ENCODE peak calls at places on chromosomes 6 and 20, in ten cellular contexts. L, W, T, N, E, A, S, Z, D and F are unnamed samples. For H3K27me3, the result is how much of the 10 kb centered on the place peaks cover.

GRCh38 chr6:75602897-75603395 is 1.3 kb downstream of the SENP6 start:
- DNase-seq in Z (no peak), A (peak), D (no peak), E (peak), T (no peak), W (no peak), N (no peak), L (no peak), S (peak), F (no peak)

GRCh38 chr6:126056355-126057004 is 70.1 kb downstream of the TRMT11 start:
- DNase-seq in S (no peak), T (no peak), N (no peak), Z (no peak), W (no peak), E (no peak), D (no peak), A (no peak), L (no peak), F (no peak)

GRCh38 chr6:683742-684440 is 9.0 kb downstream of the EXOC2 start:
- DNase-seq in Z (peak), A (peak), L (peak), D (peak), W (no peak), T (peak), E (peak), S (no peak), N (no peak), F (no peak)

GRCh38 chr20:10649817-10650200 is 24.0 kb downstream of the JAG1 start:
- DNase-seq in L (no peak), T (no peak), D (no peak), N (no peak), S (no peak), Z (no peak), A (no peak), E (no peak), W (no peak), F (no peak)

GRCh38 chr6:22545051-22545450 is 24.3 kb upstream of the HDGFL1 start:
- DNase-seq in N (no peak), W (no peak), Z (no peak), T (no peak), L (no peak), A (no peak), S (no peak), E (no peak), D (no peak), F (no peak)

GRCh38 chr6:148192310-148192709 is 150.3 kb upstream of the SASH1 start:
- DNase-seq in T (no peak), S (peak), A (no peak), N (no peak), D (peak), E (no peak), L (no peak), Z (no peak), W (no peak), F (no peak)

GRCh38 chr6:101853226-101853625 is 459.7 kb downstream of the GRIK2 start:
- DNase-seq in N (no peak), W (no peak), A (no peak), L (no peak), E (no peak), Z (no peak), S (no peak), T (no peak), D (no peak), F (no peak)

GRCh38 chr20:389220-389619 is 8.7 kb downstream of the TRIB3 start:
- DNase-seq in D (no peak), W (no peak), S (no peak), E (no peak), Z (no peak), A (no peak), L (no peak), N (no peak), T (no peak), F (no peak)

GRCh38 chr6:131765081-131765852 is 42.6 kb upstream of the ENPP1 start:
- DNase-seq in Z (no peak), E (no peak), W (no peak), N (no peak), D (peak), S (no peak), T (peak), A (peak), L (no peak), F (no peak)

GRCh38 chr6:117263353-117263927 is 1.9 kb upstream of the VGLL2 start:
- DNase-seq in T (no peak), W (no peak), S (no peak), D (no peak), L (no peak), A (no peak), E (no peak), N (no peak), Z (no peak), F (peak)
- H3K27me3 ChIP-seq in T (half or more), W (under half), S (half or more), D (under half), L (half or more), A (half or more), E (half or more), N (under half), Z (half or more), F (under half)

GRCh38 chr20:25389858-25390537 is 637 bp downstream of the ABHD12 start:
- DNase-seq in T (peak), Z (peak), S (peak), W (peak), E (peak), N (no peak), A (no peak), D (peak), L (peak), F (peak)
- H3K27ac ChIP-seq in T (peak), Z (peak), S (peak), W (peak), E (peak), N (peak), A (peak), D (peak), L (peak), F (peak)

DNA sequence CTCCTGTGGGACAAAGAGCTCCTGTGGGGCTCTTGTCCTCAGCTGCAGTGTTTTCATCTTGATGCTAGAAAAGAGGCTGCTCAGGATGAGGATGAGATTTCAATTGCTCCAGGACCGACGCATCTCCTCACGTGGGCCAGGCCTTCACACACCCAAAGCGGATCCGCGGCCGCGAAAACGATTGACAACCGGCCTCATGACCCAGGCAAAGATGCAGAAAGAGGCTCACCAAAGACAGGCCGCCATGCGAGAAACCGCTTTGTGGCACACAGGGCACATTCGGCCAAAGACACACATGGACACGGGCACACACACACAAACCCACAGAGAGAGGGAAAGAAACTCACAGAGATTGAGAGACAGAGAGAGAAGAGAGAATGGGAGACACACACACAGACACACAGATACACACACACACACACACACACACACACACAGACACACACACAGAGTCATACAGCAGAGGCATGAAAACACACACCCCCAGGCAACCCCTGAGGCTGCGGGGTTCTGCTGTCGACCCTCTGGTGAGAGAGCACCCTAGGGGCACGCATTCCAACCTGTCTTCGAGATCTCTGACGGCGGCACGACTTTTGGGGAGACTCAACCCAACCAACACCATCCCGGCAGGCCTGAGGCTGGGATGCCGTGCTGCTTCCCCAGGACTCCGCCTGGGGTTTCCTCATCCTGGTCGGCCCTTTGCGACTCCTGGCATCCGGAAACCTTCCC is 168.5 kb upstream of the ZNF337 start:
- DNase-seq in L (no peak), E (no peak), D (no peak), S (no peak), W (no peak), Z (no peak), T (no peak), A (no peak), N (no peak), F (peak)
- H3K4me3 ChIP-seq in L (no peak), E (peak), D (peak), S (peak), W (peak), Z (peak), T (peak), A (no peak), N (peak), F (peak)

DNA sequence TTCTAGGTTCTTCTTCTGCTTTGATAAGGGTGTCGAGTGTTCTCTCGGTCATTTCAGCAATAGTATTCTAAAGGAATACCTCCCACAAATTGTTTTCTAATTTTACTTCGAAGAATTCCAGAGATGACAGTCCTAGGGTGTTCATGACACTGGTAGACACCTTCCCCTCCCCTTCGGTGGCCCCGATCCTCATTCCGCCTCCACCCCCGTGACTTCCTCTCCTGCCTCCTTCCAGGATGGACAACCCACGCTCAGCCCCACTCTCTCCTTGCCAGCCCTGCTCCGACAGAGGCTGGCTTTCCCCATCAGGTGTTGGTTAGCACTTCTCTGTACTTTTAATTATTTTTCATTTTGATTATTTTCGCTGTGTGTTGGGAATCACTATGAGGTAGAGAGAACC is 254.8 kb upstream of the QKI start:
- DNase-seq in T (no peak), Z (no peak), D (no peak), E (no peak), S (no peak), L (no peak), W (no peak), N (no peak), A (no peak), F (no peak)
- H3K27me3 ChIP-seq in T (under half), Z (under half), D (under half), E (under half), S (under half), L (under half), W (under half), N (under half), A (under half), F (under half)